ENCODE peak calls at places on chromosome 16, in nine cellular contexts. N is tibial nerve, W is breast epithelium, J is natural killer cell, B is neural crest cell, R is GM10248, C is WTC11, M is GM12865, U is cardiac muscle cell. G is an unnamed sample.
A peak's percentile ranks its signal among the peaks of the same experiment; 100 is the strongest.

GRCh38 chr16:9159839-9160550 is 68.6 kb downstream of the HAPSTR1 start:
- DNase-seq in N (no peak), W (peak; percentile 24), J (peak; percentile 67), B (peak; percentile 63), R (peak; percentile 61), C (peak; percentile 87), M (peak; percentile 63), U (peak; percentile 69), G (peak; percentile 63)

GRCh38 chr16:5925850-5926249 is 828.3 kb upstream of the EEF2KMT start:
- DNase-seq in N (no peak), W (no peak), J (no peak), B (no peak), R (no peak), C (no peak), M (no peak), U (no peak), G (no peak)

GRCh38 chr16:88634141-88634993 is 4.0 kb upstream of the IL17C start:
- DNase-seq in N (no peak), W (no peak), J (peak; percentile 69), B (peak; percentile 56), R (peak; percentile 83), C (peak; percentile 87), M (peak; percentile 62), U (no peak), G (peak; percentile 87)

GRCh38 chr16:47143677-47144558 is at the start of gene NETO2:
- DNase-seq in N (no peak), W (peak; percentile 22), J (peak; percentile 43), B (peak; percentile 58), R (peak; percentile 83), C (peak; percentile 72), M (peak; percentile 84), U (peak; percentile 80), G (peak; percentile 88)

GRCh38 chr16:84234656-84235285 is 5.0 kb downstream of the KCNG4 start:
- DNase-seq in N (no peak), W (no peak), J (no peak), B (no peak), R (no peak), C (no peak), M (no peak), U (no peak), G (no peak)

GRCh38 chr16:86768999-86769398 is 190.7 kb downstream of the FOXL1 start:
- DNase-seq in N (no peak), W (no peak), J (no peak), B (no peak), R (no peak), C (no peak), M (peak; percentile 48), U (no peak), G (no peak)

GRCh38 chr16:20671903-20672302 is 25.6 kb downstream of the ACSM1 start:
- DNase-seq in N (no peak), W (no peak), J (no peak), B (no peak), R (no peak), C (no peak), M (no peak), U (no peak), G (no peak)

GRCh38 chr16:22189473-22190168 is 16.5 kb upstream of the EEF2K start:
- DNase-seq in N (peak; percentile 48), W (peak; percentile 59), J (no peak), B (no peak), R (peak; percentile 47), C (no peak), M (peak; percentile 74), U (peak; percentile 7), G (no peak)

GRCh38 chr16:8920676-8921625 is 38.8 kb downstream of the LITAFD start:
- DNase-seq in N (no peak), W (no peak), J (no peak), B (no peak), R (no peak), C (no peak), M (peak; percentile 51), U (peak; percentile 24), G (no peak)

GRCh38 chr16:58019866-58020538 is 5.6 kb upstream of the MMP15 start:
- DNase-seq in N (no peak), W (no peak), J (no peak), B (no peak), R (no peak), C (no peak), M (no peak), U (no peak), G (no peak)

GRCh38 chr16:85554114-85554790 is 58.9 kb upstream of the GSE1 start:
- DNase-seq in N (peak; percentile 54), W (peak; percentile 59), J (peak; percentile 85), B (no peak), R (peak; percentile 89), C (no peak), M (peak; percentile 95), U (peak; percentile 70), G (peak; percentile 96)

GRCh38 chr16:87108941-87109340 is 208.3 kb downstream of the C16orf95 start:
- DNase-seq in N (no peak), W (no peak), J (no peak), B (no peak), R (no peak), C (no peak), M (no peak), U (no peak), G (no peak)

GRCh38 chr16:50035468-50035992 is 10.5 kb downstream of the CNEP1R1 start:
- DNase-seq in N (no peak), W (no peak), J (no peak), B (no peak), R (no peak), C (no peak), M (no peak), U (no peak), G (no peak)

GRCh38 chr16:23398987-23399805 is 53.8 kb downstream of the COG7 start:
- DNase-seq in N (no peak), W (no peak), J (no peak), B (peak; percentile 12), R (no peak), C (peak; percentile 82), M (no peak), U (peak; percentile 52), G (no peak)

GRCh38 chr16:534089-534635 is 6.7 kb downstream of the CAPN15 start:
- DNase-seq in N (no peak), W (no peak), J (no peak), B (no peak), R (no peak), C (no peak), M (no peak), U (no peak), G (no peak)

GRCh38 chr16:537415-538335 is 10.2 kb downstream of the CAPN15 start:
- DNase-seq in N (no peak), W (no peak), J (no peak), B (no peak), R (no peak), C (peak; percentile 50), M (no peak), U (no peak), G (no peak)

GRCh38 chr16:536746-537145 is 9.2 kb downstream of the CAPN15 start:
- DNase-seq in N (no peak), W (no peak), J (no peak), B (no peak), R (no peak), C (no peak), M (no peak), U (no peak), G (no peak)

GRCh38 chr16:534856-535445 is 7.4 kb downstream of the CAPN15 start:
- DNase-seq in N (no peak), W (no peak), J (no peak), B (no peak), R (no peak), C (no peak), M (no peak), U (no peak), G (no peak)

DNA sequence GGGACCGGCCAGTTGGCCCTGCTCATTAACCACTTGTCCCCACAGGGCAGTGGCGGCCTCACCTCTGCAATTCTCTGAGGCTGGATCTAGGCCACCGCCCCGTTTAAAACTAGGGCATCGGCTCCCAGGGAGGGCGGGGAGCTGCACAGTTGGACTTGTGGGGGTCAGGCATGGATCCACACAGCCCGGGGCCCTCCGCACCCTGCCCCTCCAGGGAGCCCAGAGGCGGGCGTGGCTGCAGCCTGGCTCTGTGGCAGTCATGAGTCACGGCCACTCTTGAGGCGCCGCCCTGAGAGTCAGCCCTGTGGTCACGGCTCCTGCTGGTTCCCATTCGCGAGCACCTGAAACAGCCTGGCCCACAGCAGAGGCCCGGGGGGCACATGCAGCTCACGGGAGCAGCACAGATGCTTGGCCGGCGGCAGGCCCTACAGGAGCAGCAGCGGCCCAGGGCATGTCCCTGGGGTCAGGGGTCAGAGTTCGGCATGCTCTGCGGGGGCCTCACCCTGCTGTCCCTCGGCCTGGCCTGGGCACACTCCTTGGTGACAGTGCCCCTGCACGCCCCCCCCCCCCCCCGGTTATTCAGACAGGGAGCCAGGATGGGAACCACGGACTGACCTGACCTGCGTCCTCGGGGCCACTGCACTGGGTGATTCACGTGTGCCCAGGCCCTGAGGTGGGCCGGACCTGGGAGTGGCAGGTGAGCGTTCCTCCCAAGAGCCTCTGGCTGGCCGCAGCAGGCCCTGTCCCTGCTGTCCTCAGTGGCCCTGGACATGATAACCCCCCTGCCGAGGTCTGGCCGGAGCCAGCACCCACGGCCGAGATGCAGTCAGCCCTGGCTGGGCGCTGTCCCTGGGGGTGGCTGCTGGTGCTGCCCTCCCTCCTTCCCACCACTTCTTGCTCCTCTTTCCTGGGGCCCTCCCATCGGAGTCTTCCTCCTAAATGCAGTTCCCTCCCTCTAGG is 8.2 kb downstream of the CAPN15 start:
- DNase-seq in N (no peak), W (no peak), J (no peak), B (no peak), R (no peak), C (no peak), M (no peak), U (no peak), G (no peak)
- TF ChIP-seq CTCF in N (no peak), W (no peak), J (no peak), B (no peak), R (no peak), C (no peak), M (no peak), U (no peak), G (no peak)

GRCh38 chr16:28835864-28836760 is 10.0 kb downstream of the TUFM start:
- DNase-seq in N (no peak), W (no peak), J (no peak), B (no peak), R (no peak), C (peak; percentile 21), M (no peak), U (no peak), G (no peak)
- TF ChIP-seq CTCF in N (no peak), W (no peak), J (no peak), B (no peak), R (no peak), C (no peak), M (no peak), U (no peak), G (no peak)

DNA sequence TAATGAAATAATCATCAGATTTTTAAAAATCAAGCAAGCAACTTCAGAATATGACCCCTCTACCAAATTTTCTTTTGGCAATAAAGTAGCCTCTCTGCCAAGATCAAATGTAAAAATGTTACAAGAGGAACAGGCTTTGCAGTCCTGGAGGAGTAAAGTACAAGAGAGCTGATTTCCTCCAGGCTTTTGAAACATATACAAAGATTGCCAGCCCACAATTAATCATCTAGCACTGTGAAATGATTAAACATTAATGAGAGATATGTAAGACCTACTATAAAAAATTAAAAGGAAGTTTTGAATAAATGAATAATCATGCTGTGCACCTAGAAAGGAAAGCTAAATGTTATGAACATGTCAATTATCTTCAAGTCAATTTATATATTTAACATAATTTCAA is 26.3 kb downstream of the TXNDC11 start:
- DNase-seq in N (no peak), W (no peak), J (no peak), B (no peak), R (no peak), C (no peak), M (no peak), U (no peak), G (no peak)
- TF ChIP-seq CTCF in N (no peak), W (no peak), J (no peak), B (no peak), R (no peak), C (no peak), M (no peak), U (no peak), G (no peak)

GRCh38 chr16:19114359-19115147 is 789 bp downstream of the ITPRIPL2 start:
- DNase-seq in N (peak; percentile 54), W (peak; percentile 68), J (no peak), B (peak; percentile 41), R (peak; percentile 53), C (peak; percentile 56), M (peak; percentile 77), U (no peak), G (peak; percentile 75)
- TF ChIP-seq CTCF in N (no peak), W (peak; percentile 7), J (no peak), B (no peak), R (no peak), C (no peak), M (no peak), U (no peak), G (peak; percentile 13)

G was measured in GM13977.